ENCODE peak calls at places on chromosome 5, in eight cellular contexts. E is body of pancreas, R is cardiac muscle cell, M is right cardiac atrium, S is uterus, O is Karpas-422, X is DND-41, G is endothelial cell of umbilical vein. D is an unnamed sample.

GRCh38 chr5:62077823-62078550 is 228.0 kb upstream of the KIF2A start:
- DNase-seq in X (peak; percentile 70), O (no peak), S (no peak), R (no peak), G (no peak), E (no peak), M (no peak), D (no peak)

GRCh38 chr5:1524799-1525623 is 1.3 kb upstream of the LPCAT1 start:
- DNase-seq in E (peak; percentile 3), M (peak; percentile 51), R (no peak), S (peak; percentile 20), X (peak; percentile 5), G (no peak), O (peak; percentile 72), D (no peak)

GRCh38 chr5:146447734-146448380 is 724 bp downstream of the TCERG1 start:
- DNase-seq in X (peak; percentile 57), S (no peak), O (peak; percentile 84), G (peak; percentile 63), M (no peak), E (peak; percentile 23), R (no peak), D (peak; percentile 12)

GRCh38 chr5:115351356-115352195 is 55.1 kb upstream of the CCDC112 start:
- DNase-seq in E (no peak), G (peak; percentile 78), O (no peak), S (no peak), R (no peak), X (no peak), M (no peak), D (no peak)

GRCh38 chr5:142697846-142698245 is 12.0 kb upstream of the FGF1 start:
- DNase-seq in S (peak; percentile 60), R (peak; percentile 57), O (no peak), G (no peak), M (peak; percentile 76), X (no peak), E (peak; percentile 30), D (no peak)

GRCh38 chr5:103389362-103389761 is 130.8 kb downstream of the MACIR start:
- DNase-seq in M (no peak), S (no peak), E (no peak), R (no peak), O (no peak), G (no peak), X (no peak), D (no peak)

GRCh38 chr5:133867851-133868545 is 100.4 kb downstream of the C5orf15 start:
- DNase-seq in X (no peak), O (no peak), G (no peak), E (no peak), R (no peak), M (no peak), S (no peak), D (no peak)

GRCh38 chr5:148401604-148402003 is 17.8 kb downstream of the FBXO38 start:
- DNase-seq in M (no peak), E (no peak), S (no peak), G (peak; percentile 89), R (no peak), X (no peak), O (no peak), D (no peak)

GRCh38 chr5:140338336-140338735 is 8.1 kb downstream of the HBEGF start:
- DNase-seq in M (no peak), E (no peak), X (no peak), G (no peak), O (no peak), S (no peak), R (no peak), D (no peak)

GRCh38 chr5:76403963-76404693 is 1.0 kb downstream of the IQGAP2 start:
- DNase-seq in M (peak; percentile 66), R (peak; percentile 67), S (no peak), E (peak; percentile 96), X (no peak), G (no peak), O (no peak), D (peak; percentile 80)

GRCh38 chr5:59380350-59380951 is 513.1 kb downstream of the PDE4D start:
- DNase-seq in X (no peak), O (peak; percentile 73), E (no peak), S (no peak), M (no peak), R (peak; percentile 75), G (peak; percentile 71), D (no peak)

GRCh38 chr5:149652697-149653096 is 71.4 kb downstream of the ARHGEF37 start:
- DNase-seq in O (no peak), G (no peak), X (no peak), M (no peak), R (no peak), E (no peak), S (no peak), D (no peak)

GRCh38 chr5:98556707-98557106 is 216.8 kb upstream of the RGMB start:
- DNase-seq in S (no peak), R (no peak), O (no peak), X (no peak), E (no peak), G (no peak), M (no peak), D (no peak)

GRCh38 chr5:166441-167372 is 24.6 kb upstream of the LRRC14B start:
- DNase-seq in E (no peak), O (no peak), S (no peak), X (no peak), M (no peak), G (no peak), R (no peak), D (no peak)

GRCh38 chr5:169728-170094 is 21.6 kb upstream of the LRRC14B start:
- DNase-seq in M (no peak), R (no peak), E (no peak), X (no peak), G (no peak), S (no peak), O (no peak), D (no peak)

GRCh38 chr5:167511-167910 is 23.8 kb upstream of the LRRC14B start:
- DNase-seq in S (no peak), O (no peak), M (no peak), X (no peak), G (no peak), E (no peak), R (no peak), D (no peak)

GRCh38 chr5:169071-169727 is 22.1 kb upstream of the LRRC14B start:
- DNase-seq in M (peak; percentile 93), G (peak; percentile 12), S (peak; percentile 60), O (no peak), R (no peak), E (peak; percentile 13), X (no peak), D (no peak)

DNA sequence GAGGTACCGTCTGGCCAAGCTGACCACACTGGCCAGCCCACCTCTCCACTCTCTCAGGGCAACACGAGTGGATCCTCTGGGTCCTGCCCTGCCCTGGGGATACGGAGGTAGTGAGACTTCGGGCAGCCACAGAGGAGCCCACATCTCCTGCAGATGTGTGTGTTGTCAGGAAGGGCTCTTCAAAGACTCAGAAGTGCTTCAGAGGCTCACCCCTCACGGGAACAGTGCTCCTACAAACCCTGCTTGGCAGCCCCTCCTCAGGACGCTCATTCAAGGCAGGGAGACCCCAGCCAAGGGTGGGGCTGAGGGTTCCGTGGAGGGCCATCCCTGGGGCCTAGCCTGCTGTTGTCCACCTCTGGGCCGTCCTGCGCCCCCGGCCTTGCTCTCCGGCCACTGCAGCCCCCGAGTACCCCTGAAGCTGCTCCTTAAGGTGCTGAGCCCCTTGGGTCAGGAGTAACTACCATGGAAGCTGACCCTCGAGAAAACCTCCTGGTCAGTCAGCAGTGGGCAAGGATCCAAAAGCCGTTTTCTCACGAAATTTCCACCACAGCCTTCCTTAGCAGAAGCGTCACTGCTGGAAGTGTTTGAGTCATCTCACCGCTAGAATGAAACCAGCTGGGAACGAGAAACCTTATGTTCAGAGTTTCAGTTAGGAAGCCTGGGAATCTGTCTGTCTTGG is 23.2 kb upstream of the LRRC14B start:
- DNase-seq in M (no peak), G (peak; percentile 17), E (no peak), S (no peak), O (no peak), X (no peak), R (no peak), D (no peak)
- H3K27ac ChIP-seq in M (no peak overlapping the region), G (no peak overlapping the region), E (no peak overlapping the region), S (no peak overlapping the region), O (no peak overlapping the region), X (no peak overlapping the region), R (no peak overlapping the region), D (no peak overlapping the region)

DNA sequence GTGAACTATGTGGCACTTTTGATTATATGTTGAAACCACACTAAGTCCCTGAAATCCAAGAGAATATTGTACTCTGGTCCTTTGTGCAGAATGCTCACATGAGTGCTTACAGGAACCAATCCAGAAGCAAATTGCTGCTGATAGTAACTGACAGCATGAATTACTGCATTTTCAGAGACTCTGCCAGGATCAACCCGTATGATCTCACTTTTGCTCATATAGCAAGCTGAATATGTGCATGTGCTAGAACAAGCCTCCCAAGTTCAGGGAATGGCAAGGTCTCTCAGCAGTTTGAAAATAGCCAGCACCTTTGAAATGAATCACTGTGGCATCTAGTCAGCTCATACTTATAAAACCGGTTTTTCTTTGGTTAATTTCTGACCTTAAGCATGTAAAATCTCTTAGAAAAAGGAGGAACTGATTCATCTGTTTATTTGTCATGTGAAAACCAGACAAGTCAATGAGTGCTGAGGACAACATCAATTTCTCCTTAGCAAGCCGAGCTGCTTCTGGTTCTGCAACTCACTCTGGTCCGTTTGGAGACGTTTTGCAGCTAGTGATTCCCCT is 215.7 kb upstream of the ELL2 start:
- DNase-seq in S (no peak), G (no peak), E (peak; percentile 55), O (peak; percentile 35), X (no peak), R (no peak), M (no peak), D (no peak)
- H3K4me3 ChIP-seq in S (no peak overlapping the region), G (no peak overlapping the region), E (no peak overlapping the region), O (no peak overlapping the region), X (no peak overlapping the region), R (no peak overlapping the region), M (no peak overlapping the region), D (no peak overlapping the region)

GRCh38 chr5:36452394-36453100 is 150.8 kb upstream of the RANBP3L start:
- DNase-seq in M (no peak), G (no peak), R (no peak), E (no peak), S (no peak), X (no peak), O (no peak), D (no peak)

GRCh38 chr5:36458746-36459145 is 147.7 kb upstream of the SLC1A3 start:
- DNase-seq in G (no peak), E (no peak), R (no peak), X (no peak), M (no peak), S (no peak), O (no peak), D (no peak)

GRCh38 chr5:36459191-36460135 is 146.9 kb upstream of the SLC1A3 start:
- DNase-seq in E (no peak), O (peak; percentile 63), G (no peak), M (no peak), S (no peak), R (no peak), X (peak; percentile 8), D (no peak)

GRCh38 chr5:36462295-36463021 is 143.9 kb upstream of the SLC1A3 start:
- DNase-seq in E (no peak), X (peak; percentile 13), O (no peak), M (no peak), R (no peak), S (no peak), G (no peak), D (no peak)

GRCh38 chr5:36457511-36458260 is 148.7 kb upstream of the SLC1A3 start:
- DNase-seq in E (no peak), O (no peak), M (no peak), S (no peak), G (no peak), X (no peak), R (no peak), D (no peak)
- H3K4me1 ChIP-seq in E (no peaks in the 10 kb centered on the region), O (no peaks in the 10 kb centered on the region), M (no peaks in the 10 kb centered on the region), S (no peaks in the 10 kb centered on the region), G (no peaks in the 10 kb centered on the region), X (no peaks in the 10 kb centered on the region), R (no peaks in the 10 kb centered on the region), D (no peaks in the 10 kb centered on the region)

GRCh38 chr5:55411881-55412280 is 104.1 kb downstream of the MTREX start:
- DNase-seq in R (no peak), S (no peak), E (no peak), X (no peak), O (no peak), G (no peak), M (no peak), D (no peak)
- H3K27ac ChIP-seq in R (no peak overlapping the region), S (no peak overlapping the region), E (no peak overlapping the region), X (no peak overlapping the region), O (no peak overlapping the region), G (no peak overlapping the region), M (no peak overlapping the region), D (no peak overlapping the region)

D was measured in CD4-positive, alpha-beta memory T cell.